ENCODE peak calls at places on chromosomes 12 and 14, in eight cellular contexts. Y, C, I, Z, L, V, M and T are unnamed samples.

GRCh38 chr12:59742831-59743230 is 147.0 kb downstream of the SLC16A7 start:
- DNase-seq in Y (no peak), C (no peak), I (no peak), Z (no peak), L (no peak), V (no peak), M (no peak), T (no peak)

GRCh38 chr12:79378496-79378895 is 312.3 kb downstream of the PAWR start:
- DNase-seq in Y (no peak), C (no peak), I (no peak), Z (no peak), L (no peak), V (no peak), M (no peak), T (no peak)

GRCh38 chr12:33653362-33653761 is 213.7 kb upstream of the SYT10 start:
- DNase-seq in Y (no peak), C (no peak), I (no peak), Z (no peak), L (no peak), V (no peak), M (no peak), T (no peak)

GRCh38 chr12:21763531-21763930 is 11.0 kb downstream of the KCNJ8 start:
- DNase-seq in Y (no peak), C (no peak), I (no peak), Z (no peak), L (no peak), V (no peak), M (no peak), T (no peak)

GRCh38 chr14:75315143-75315542 is 36.5 kb downstream of the FOS start:
- DNase-seq in Y (no peak), C (peak), I (no peak), Z (no peak), L (no peak), V (peak), M (peak), T (peak)

GRCh38 chr12:4286771-4287317 is 13.3 kb downstream of the CCND2 start:
- DNase-seq in Y (no peak), C (no peak), I (no peak), Z (no peak), L (no peak), V (no peak), M (no peak), T (no peak)

GRCh38 chr14:77088219-77088618 is 9.8 kb upstream of the CIPC start:
- DNase-seq in Y (no peak), C (no peak), I (peak), Z (no peak), L (peak), V (peak), M (peak), T (peak)

GRCh38 chr12:38159092-38159551 is 157.5 kb upstream of the ALG10B start:
- DNase-seq in Y (peak), C (no peak), I (peak), Z (no peak), L (no peak), V (no peak), M (no peak), T (no peak)

GRCh38 chr14:65791551-65791981 is 379.0 kb downstream of the FUT8 start:
- DNase-seq in Y (no peak), C (no peak), I (no peak), Z (peak), L (no peak), V (no peak), M (no peak), T (no peak)

GRCh38 chr14:65787461-65787860 is 374.9 kb downstream of the FUT8 start:
- DNase-seq in Y (no peak), C (no peak), I (no peak), Z (no peak), L (no peak), V (no peak), M (no peak), T (no peak)

GRCh38 chr14:65792208-65792905 is 379.8 kb downstream of the FUT8 start:
- DNase-seq in Y (no peak), C (no peak), I (no peak), Z (no peak), L (peak), V (no peak), M (no peak), T (no peak)

GRCh38 chr14:65788876-65789859 is 376.6 kb downstream of the FUT8 start:
- DNase-seq in Y (peak), C (no peak), I (no peak), Z (no peak), L (no peak), V (no peak), M (no peak), T (no peak)

GRCh38 chr14:65790185-65790815 is 377.8 kb downstream of the FUT8 start:
- DNase-seq in Y (no peak), C (no peak), I (no peak), Z (no peak), L (no peak), V (no peak), M (no peak), T (no peak)
- TF ChIP-seq POLR2AphosphoS5 in Y (no peak), C (no peak), I (no peak), Z (no peak), L (no peak), V (no peak), M (no peak), T (no peak)

GRCh38 chr12:9669534-9669933 is at the start of gene CLEC2D:
- DNase-seq in Y (no peak), C (no peak), I (no peak), Z (peak), L (no peak), V (no peak), M (no peak), T (no peak)
- H3K4me3 ChIP-seq in Y (no peak), C (no peak), I (no peak), Z (peak), L (no peak), V (no peak), M (no peak), T (no peak)

GRCh38 chr12:116277393-116278258 is at the start of gene MED13L:
- DNase-seq in Y (peak), C (peak), I (peak), Z (no peak), L (peak), V (peak), M (peak), T (peak)
- TF ChIP-seq POLR2A in Y (peak), C (no peak), I (no peak), Z (peak), L (no peak), V (no peak), M (peak), T (peak)

GRCh38 chr12:49094104-49094948 is at the start of gene DHH:
- DNase-seq in Y (peak), C (no peak), I (no peak), Z (no peak), L (no peak), V (no peak), M (no peak), T (no peak)
- TF ChIP-seq POLR2AphosphoS5 in Y (no peak), C (peak), I (no peak), Z (no peak), L (no peak), V (no peak), M (no peak), T (no peak)

DNA sequence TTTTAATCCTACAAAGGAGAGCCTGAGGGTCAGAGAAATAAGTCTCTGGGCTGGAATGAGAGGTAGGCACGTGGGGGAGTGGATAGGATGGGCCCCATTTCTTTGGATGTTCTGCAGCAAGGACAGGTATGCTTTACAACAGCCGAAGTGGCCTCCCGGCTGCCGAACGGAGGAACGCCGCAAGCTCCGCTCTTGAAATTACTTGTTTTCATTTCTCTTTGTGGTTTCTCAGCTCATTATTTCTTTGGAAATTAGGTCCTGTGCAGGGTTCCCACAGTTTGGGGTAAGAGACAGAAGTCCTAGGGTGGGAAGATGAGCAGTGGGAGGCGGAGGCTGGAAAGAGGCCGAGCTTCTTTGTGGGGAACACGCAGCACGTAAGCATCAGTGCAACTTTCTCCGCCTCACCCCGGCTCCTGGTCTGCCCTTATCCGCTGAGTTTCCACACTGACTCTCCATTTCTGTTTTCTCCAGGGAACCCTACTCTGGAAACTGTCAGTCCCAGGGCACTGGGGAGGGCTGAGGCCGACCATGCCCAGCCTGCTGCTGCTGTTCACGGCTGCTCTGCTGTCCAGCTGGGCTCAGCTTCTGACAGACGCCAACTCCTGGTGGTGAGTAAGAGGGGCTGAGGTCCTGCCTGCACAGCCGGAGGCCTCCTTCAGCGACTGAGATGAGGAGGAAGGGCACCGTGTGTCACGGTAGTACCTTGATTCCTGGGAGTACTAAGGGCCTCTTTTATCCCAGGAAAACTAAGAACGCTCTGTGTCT is 2.0 kb downstream of the WNT5B start:
- DNase-seq in Y (no peak), C (no peak), I (no peak), Z (no peak), L (no peak), V (no peak), M (no peak), T (no peak)
- H3K4me3 ChIP-seq in Y (no peak), C (peak), I (peak), Z (peak), L (no peak), V (peak), M (no peak), T (peak)